ENCODE peak calls at places on chromosomes 11 and 22, in eight cellular contexts. J is hepatocyte, D is tibial artery, F is tibial nerve, Y is psoas muscle, R is sigmoid colon, Q is Peyer's patch, S is transverse colon. C is an unnamed sample.

GRCh38 chr22:20803696-20804324 is 29.9 kb downstream of the SERPIND1 start:
- DNase-seq in Y (peak; percentile 19), F (no peak), R (no peak), Q (peak; percentile 58), D (peak; percentile 38), S (peak; percentile 35), J (peak; percentile 60), C (peak; percentile 61)

GRCh38 chr11:100855466-100856067 is 168.5 kb downstream of the ARHGAP42 start:
- DNase-seq in F (no peak), Y (no peak), S (no peak), D (no peak), R (no peak), Q (no peak), J (peak; percentile 70), C (no peak)

GRCh38 chr11:76206327-76207081 is at the start of gene WNT11:
- DNase-seq in Q (peak; percentile 87), Y (peak; percentile 70), R (no peak), J (peak; percentile 82), F (no peak), D (no peak), S (peak; percentile 82), C (peak; percentile 37)

GRCh38 chr22:36079041-36079440 is 50.4 kb upstream of the RBFOX2 start:
- DNase-seq in R (no peak), J (no peak), Q (no peak), F (no peak), S (no peak), Y (no peak), D (no peak), C (no peak)

GRCh38 chr11:39678996-39679395 is 1780.5 kb downstream of the LRRC4C start:
- DNase-seq in J (no peak), S (no peak), Y (no peak), R (no peak), F (no peak), D (no peak), Q (no peak), C (no peak)

GRCh38 chr22:29093501-29093921 is 20.7 kb downstream of the KREMEN1 start:
- DNase-seq in D (no peak), S (no peak), J (no peak), Q (no peak), R (no peak), F (no peak), Y (no peak), C (no peak)

GRCh38 chr11:111417011-111417765 is 38.1 kb upstream of the POU2AF1 start:
- DNase-seq in D (no peak), J (no peak), S (no peak), F (no peak), R (no peak), Y (no peak), Q (no peak), C (no peak)

GRCh38 chr11:63567044-63567840 is 4.1 kb upstream of the PLAAT2 start:
- DNase-seq in Y (no peak), Q (peak; percentile 63), D (no peak), J (peak; percentile 89), F (no peak), R (peak; percentile 39), S (peak; percentile 57), C (no peak)

GRCh38 chr11:61949169-61950034 is 749 bp upstream of the BEST1 start:
- DNase-seq in R (peak; percentile 95), F (peak; percentile 76), D (peak; percentile 91), J (peak; percentile 87), Q (no peak), Y (peak; percentile 76), S (peak; percentile 64), C (peak; percentile 96)

GRCh38 chr11:61950035-61950547 is at the start of gene BEST1:
- DNase-seq in Q (no peak), S (no peak), J (no peak), F (no peak), D (no peak), R (no peak), Y (no peak), C (peak; percentile 79)

GRCh38 chr11:61954106-61955030 is 4.2 kb downstream of the BEST1 start:
- DNase-seq in F (no peak), Y (no peak), R (no peak), D (no peak), J (peak; percentile 44), S (no peak), Q (no peak), C (no peak)

GRCh38 chr11:61952882-61953281 is 2.7 kb downstream of the BEST1 start:
- DNase-seq in R (no peak), Q (no peak), Y (no peak), J (no peak), S (no peak), D (no peak), F (no peak), C (no peak)

DNA sequence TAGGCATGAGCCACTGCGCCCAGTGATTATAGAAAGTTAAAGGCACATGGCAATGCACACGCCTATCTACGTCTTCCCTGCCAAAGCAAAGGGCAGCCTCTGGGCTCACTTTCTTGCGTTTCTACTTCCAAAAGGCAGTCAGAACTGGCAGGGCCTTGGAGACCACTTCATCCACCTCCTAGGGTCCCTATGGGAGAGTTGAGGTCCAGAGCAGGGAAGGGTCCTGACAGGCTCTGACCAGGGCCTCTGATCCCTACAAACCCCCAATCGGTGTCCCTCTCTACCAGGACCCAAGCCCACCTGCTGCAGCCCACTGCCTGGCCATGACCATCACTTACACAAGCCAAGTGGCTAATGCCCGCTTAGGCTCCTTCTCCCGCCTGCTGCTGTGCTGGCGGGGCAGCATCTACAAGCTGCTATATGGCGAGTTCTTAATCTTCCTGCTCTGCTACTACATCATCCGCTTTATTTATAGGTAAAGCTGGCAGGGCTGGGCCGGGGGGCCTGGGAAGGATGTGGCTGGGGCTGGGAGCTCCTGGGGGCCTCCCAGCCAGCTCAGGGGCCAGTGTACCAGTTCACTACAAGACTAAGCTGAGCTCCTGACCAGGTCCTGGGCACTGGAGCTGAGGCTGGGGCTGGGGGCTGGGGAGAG is 1.5 kb downstream of the BEST1 start:
- DNase-seq in R (peak; percentile 51), S (no peak), Y (no peak), J (no peak), F (no peak), Q (no peak), D (no peak), C (no peak)
- TF ChIP-seq CTCF in R (no peak), S (no peak), Y (no peak), J (no peak), F (no peak), Q (no peak), D (no peak), C (no peak)

GRCh38 chr11:59142530-59143507 is at the start of gene FAM111A:
- DNase-seq in D (peak; percentile 93), Y (peak; percentile 85), S (peak; percentile 93), J (peak; percentile 94), Q (peak; percentile 94), R (peak; percentile 94), F (peak; percentile 77), C (peak; percentile 57)
- H3K27ac ChIP-seq in D (peak within 1 kb of the TSS; percentile 90), Y (peak within 1 kb of the TSS; percentile 80), S (peak within 1 kb of the TSS; percentile 93), J (peak within 1 kb of the TSS; percentile 97), Q (peak within 1 kb of the TSS; percentile 86), R (peak within 1 kb of the TSS; percentile 95), F (peak within 1 kb of the TSS; percentile 94), C (peak within 1 kb of the TSS; percentile 84)

GRCh38 chr11:1691878-1692707 is 4.9 kb upstream of the KRTAP5-6 start:
- DNase-seq in F (no peak), Q (peak; percentile 44), R (no peak), S (no peak), Y (no peak), D (no peak), J (no peak), C (no peak)
- H3K27me3 ChIP-seq in F (peaks cover 5% of the 10 kb centered on the region), Q (no peaks in the 10 kb centered on the region), R (peaks cover 3% of the 10 kb centered on the region), S (peaks cover 13% of the 10 kb centered on the region), Y (no peaks in the 10 kb centered on the region), D (no peaks in the 10 kb centered on the region), J (no peaks in the 10 kb centered on the region), C (peaks cover 4% of the 10 kb centered on the region)

DNA sequence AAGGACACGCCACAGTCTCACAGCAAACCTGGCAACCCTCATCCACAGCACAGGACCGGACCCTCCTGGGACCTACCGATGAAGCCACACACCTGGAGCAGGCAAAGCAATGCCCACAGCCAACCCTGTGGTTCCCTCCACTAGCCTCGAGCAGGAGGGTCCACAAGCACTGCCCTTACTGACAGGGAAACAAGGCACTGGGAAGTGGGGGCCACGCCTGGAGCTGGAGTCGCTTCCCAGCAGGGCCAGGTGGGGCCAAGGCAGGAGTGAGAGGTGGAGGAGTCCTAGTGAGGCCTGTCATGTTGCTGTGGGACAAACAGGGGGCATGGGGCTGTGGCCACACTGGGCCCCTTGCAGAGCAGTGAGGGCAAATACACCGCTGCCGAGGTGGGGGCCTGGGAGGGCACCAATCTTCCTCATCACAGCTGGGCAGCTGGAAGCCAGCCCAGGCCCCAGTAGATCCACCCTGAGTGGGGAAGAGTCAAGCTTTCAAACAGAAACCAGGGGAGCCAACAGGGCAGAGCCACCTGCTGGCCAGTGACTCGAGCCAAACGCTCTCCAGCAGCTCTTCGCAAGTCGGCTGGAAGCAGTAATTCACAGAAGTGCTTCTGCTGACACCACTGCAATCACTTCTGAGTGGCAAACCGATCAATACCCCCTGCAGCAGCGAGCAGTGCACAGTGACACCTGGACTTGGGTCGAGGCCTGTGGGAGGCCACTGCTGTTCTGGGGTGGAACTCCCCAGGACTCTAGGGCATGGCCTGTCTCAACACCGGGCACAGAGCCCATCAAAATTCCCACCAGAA is 13.7 kb downstream of the SULT4A1 start:
- DNase-seq in J (peak; percentile 69), Y (no peak), S (no peak), F (peak; percentile 4), Q (peak; percentile 42), R (peak; percentile 43), D (peak; percentile 55), C (peak; percentile 49)
- TF ChIP-seq CTCF in J (peak; percentile 48), Y (peak; percentile 9), S (no peak), F (no peak), Q (no peak), R (no peak), D (no peak), C (no peak)